ENCODE peak calls at places on chromosomes 13 and 19, in ten cellular contexts. One of them, this sample, is unnamed.

GRCh38 chr19:5131031-5131865 is 162.3 kb downstream of the KDM4B start:
- DNase-seq in epithelial cell of esophagus: no peak
- DNase-seq in HCEC 1CT: no peak
- DNase-seq in foreskin fibroblast: no peak
- DNase-seq in fibroblast of pulmonary artery: no peak
- DNase-seq in amniotic epithelial cell: no peak
- DNase-seq in neural progenitor cell: no peak
- DNase-seq in activated CD8-positive, alpha-beta T cell treated with anti-CD3 and anti-CD28 coated beads, Interleukin-2, amount 10 ng/mL, durations not matched to agents 7 days and 5 days: peak; percentile 59
- DNase-seq in suprapubic skin: no peak
- DNase-seq in heart right ventricle: no peak
- DNase-seq in this sample: peak; percentile 65

GRCh38 chr13:33251131-33251629 is 34.4 kb downstream of the STARD13 start:
- DNase-seq in amniotic epithelial cell: peak; percentile 82
- DNase-seq in foreskin fibroblast: peak; percentile 96
- DNase-seq in neural progenitor cell: no peak
- DNase-seq in suprapubic skin: no peak
- DNase-seq in epithelial cell of esophagus: peak; percentile 89
- DNase-seq in HCEC 1CT: peak; percentile 95
- DNase-seq in heart right ventricle: no peak
- DNase-seq in activated CD8-positive, alpha-beta T cell treated with anti-CD3 and anti-CD28 coated beads, Interleukin-2, amount 10 ng/mL, durations not matched to agents 7 days and 5 days: no peak
- DNase-seq in fibroblast of pulmonary artery: peak; percentile 91
- DNase-seq in this sample: no peak

GRCh38 chr19:3350014-3350663 is 16.2 kb upstream of the NFIC start:
- DNase-seq in suprapubic skin: no peak
- DNase-seq in foreskin fibroblast: peak; percentile 72
- DNase-seq in heart right ventricle: no peak
- DNase-seq in activated CD8-positive, alpha-beta T cell treated with anti-CD3 and anti-CD28 coated beads, Interleukin-2, amount 10 ng/mL, durations not matched to agents 7 days and 5 days: no peak
- DNase-seq in HCEC 1CT: no peak
- DNase-seq in neural progenitor cell: no peak
- DNase-seq in amniotic epithelial cell: no peak
- DNase-seq in fibroblast of pulmonary artery: no peak
- DNase-seq in epithelial cell of esophagus: peak; percentile 70
- DNase-seq in this sample: peak; percentile 64

GRCh38 chr19:47761566-47761965 is 16.2 kb downstream of the NOP53 start:
- DNase-seq in activated CD8-positive, alpha-beta T cell treated with anti-CD3 and anti-CD28 coated beads, Interleukin-2, amount 10 ng/mL, durations not matched to agents 7 days and 5 days: no peak
- DNase-seq in foreskin fibroblast: no peak
- DNase-seq in epithelial cell of esophagus: no peak
- DNase-seq in suprapubic skin: no peak
- DNase-seq in HCEC 1CT: no peak
- DNase-seq in amniotic epithelial cell: no peak
- DNase-seq in neural progenitor cell: no peak
- DNase-seq in heart right ventricle: no peak
- DNase-seq in fibroblast of pulmonary artery: no peak
- DNase-seq in this sample: no peak

GRCh38 chr19:5086232-5086631 is 117.3 kb downstream of the KDM4B start:
- DNase-seq in HCEC 1CT: no peak
- DNase-seq in activated CD8-positive, alpha-beta T cell treated with anti-CD3 and anti-CD28 coated beads, Interleukin-2, amount 10 ng/mL, durations not matched to agents 7 days and 5 days: no peak
- DNase-seq in fibroblast of pulmonary artery: no peak
- DNase-seq in epithelial cell of esophagus: no peak
- DNase-seq in amniotic epithelial cell: no peak
- DNase-seq in neural progenitor cell: no peak
- DNase-seq in suprapubic skin: no peak
- DNase-seq in heart right ventricle: no peak
- DNase-seq in foreskin fibroblast: no peak
- DNase-seq in this sample: no peak

GRCh38 chr19:1236566-1236965 is 1.2 kb downstream of the CBARP start:
- DNase-seq in amniotic epithelial cell: no peak
- DNase-seq in fibroblast of pulmonary artery: no peak
- DNase-seq in activated CD8-positive, alpha-beta T cell treated with anti-CD3 and anti-CD28 coated beads, Interleukin-2, amount 10 ng/mL, durations not matched to agents 7 days and 5 days: no peak
- DNase-seq in neural progenitor cell: peak; percentile 68
- DNase-seq in epithelial cell of esophagus: no peak
- DNase-seq in suprapubic skin: no peak
- DNase-seq in HCEC 1CT: no peak
- DNase-seq in heart right ventricle: no peak
- DNase-seq in foreskin fibroblast: no peak
- DNase-seq in this sample: no peak

GRCh38 chr19:41734585-41734984 is 20.7 kb upstream of the CEACAM6 start:
- DNase-seq in activated CD8-positive, alpha-beta T cell treated with anti-CD3 and anti-CD28 coated beads, Interleukin-2, amount 10 ng/mL, durations not matched to agents 7 days and 5 days: no peak
- DNase-seq in neural progenitor cell: no peak
- DNase-seq in fibroblast of pulmonary artery: no peak
- DNase-seq in foreskin fibroblast: no peak
- DNase-seq in epithelial cell of esophagus: peak; percentile 18
- DNase-seq in amniotic epithelial cell: no peak
- DNase-seq in HCEC 1CT: no peak
- DNase-seq in suprapubic skin: no peak
- DNase-seq in heart right ventricle: no peak
- DNase-seq in this sample: no peak

GRCh38 chr19:2602391-2603181 is 99.9 kb downstream of the GNG7 start:
- DNase-seq in HCEC 1CT: peak; percentile 78
- DNase-seq in activated CD8-positive, alpha-beta T cell treated with anti-CD3 and anti-CD28 coated beads, Interleukin-2, amount 10 ng/mL, durations not matched to agents 7 days and 5 days: no peak
- DNase-seq in foreskin fibroblast: peak; percentile 97
- DNase-seq in heart right ventricle: peak; percentile 83
- DNase-seq in neural progenitor cell: peak; percentile 80
- DNase-seq in epithelial cell of esophagus: peak; percentile 88
- DNase-seq in amniotic epithelial cell: peak; percentile 84
- DNase-seq in suprapubic skin: peak; percentile 92
- DNase-seq in fibroblast of pulmonary artery: peak; percentile 94
- DNase-seq in this sample: peak; percentile 91

GRCh38 chr19:13990085-13990484 is 16.0 kb downstream of the RFX1 start:
- DNase-seq in fibroblast of pulmonary artery: no peak
- DNase-seq in epithelial cell of esophagus: no peak
- DNase-seq in foreskin fibroblast: no peak
- DNase-seq in suprapubic skin: no peak
- DNase-seq in heart right ventricle: no peak
- DNase-seq in neural progenitor cell: no peak
- DNase-seq in amniotic epithelial cell: no peak
- DNase-seq in activated CD8-positive, alpha-beta T cell treated with anti-CD3 and anti-CD28 coated beads, Interleukin-2, amount 10 ng/mL, durations not matched to agents 7 days and 5 days: no peak
- DNase-seq in HCEC 1CT: no peak
- DNase-seq in this sample: no peak

GRCh38 chr13:95083758-95084157 is 217.5 kb downstream of the ABCC4 start:
- DNase-seq in epithelial cell of esophagus: peak; percentile 88
- DNase-seq in suprapubic skin: no peak
- DNase-seq in heart right ventricle: no peak
- DNase-seq in neural progenitor cell: no peak
- DNase-seq in activated CD8-positive, alpha-beta T cell treated with anti-CD3 and anti-CD28 coated beads, Interleukin-2, amount 10 ng/mL, durations not matched to agents 7 days and 5 days: no peak
- DNase-seq in fibroblast of pulmonary artery: peak; percentile 70
- DNase-seq in amniotic epithelial cell: peak; percentile 75
- DNase-seq in foreskin fibroblast: peak; percentile 83
- DNase-seq in HCEC 1CT: peak; percentile 89
- DNase-seq in this sample: no peak

GRCh38 chr19:43913383-43913782 is 21.7 kb downstream of the ZNF45 start:
- DNase-seq in amniotic epithelial cell: peak; percentile 31
- DNase-seq in suprapubic skin: no peak
- DNase-seq in fibroblast of pulmonary artery: no peak
- DNase-seq in neural progenitor cell: no peak
- DNase-seq in activated CD8-positive, alpha-beta T cell treated with anti-CD3 and anti-CD28 coated beads, Interleukin-2, amount 10 ng/mL, durations not matched to agents 7 days and 5 days: no peak
- DNase-seq in HCEC 1CT: no peak
- DNase-seq in foreskin fibroblast: no peak
- DNase-seq in epithelial cell of esophagus: no peak
- DNase-seq in heart right ventricle: no peak
- DNase-seq in this sample: no peak

GRCh38 chr13:93535256-93535655 is 308.6 kb downstream of the GPC6 start:
- DNase-seq in suprapubic skin: no peak
- DNase-seq in foreskin fibroblast: peak; percentile 69
- DNase-seq in activated CD8-positive, alpha-beta T cell treated with anti-CD3 and anti-CD28 coated beads, Interleukin-2, amount 10 ng/mL, durations not matched to agents 7 days and 5 days: no peak
- DNase-seq in epithelial cell of esophagus: peak; percentile 67
- DNase-seq in fibroblast of pulmonary artery: peak; percentile 30
- DNase-seq in amniotic epithelial cell: peak; percentile 71
- DNase-seq in HCEC 1CT: peak; percentile 77
- DNase-seq in heart right ventricle: no peak
- DNase-seq in neural progenitor cell: no peak
- DNase-seq in this sample: no peak

GRCh38 chr13:45361596-45362206 is 20.7 kb upstream of the TPT1 start:
- DNase-seq in epithelial cell of esophagus: peak; percentile 97
- DNase-seq in heart right ventricle: no peak
- DNase-seq in fibroblast of pulmonary artery: peak; percentile 38
- DNase-seq in amniotic epithelial cell: peak; percentile 24
- DNase-seq in activated CD8-positive, alpha-beta T cell treated with anti-CD3 and anti-CD28 coated beads, Interleukin-2, amount 10 ng/mL, durations not matched to agents 7 days and 5 days: no peak
- DNase-seq in neural progenitor cell: no peak
- DNase-seq in foreskin fibroblast: peak; percentile 81
- DNase-seq in suprapubic skin: no peak
- DNase-seq in HCEC 1CT: peak; percentile 22
- DNase-seq in this sample: no peak

GRCh38 chr19:14030997-14031718 is 404 bp upstream of the IL27RA start:
- DNase-seq in epithelial cell of esophagus: no peak
- DNase-seq in fibroblast of pulmonary artery: no peak
- DNase-seq in activated CD8-positive, alpha-beta T cell treated with anti-CD3 and anti-CD28 coated beads, Interleukin-2, amount 10 ng/mL, durations not matched to agents 7 days and 5 days: no peak
- DNase-seq in HCEC 1CT: no peak
- DNase-seq in neural progenitor cell: no peak
- DNase-seq in amniotic epithelial cell: no peak
- DNase-seq in foreskin fibroblast: no peak
- DNase-seq in heart right ventricle: no peak
- DNase-seq in suprapubic skin: no peak
- DNase-seq in this sample: no peak

GRCh38 chr13:60583911-60584753 is 187.1 kb downstream of the TDRD3 start:
- DNase-seq in foreskin fibroblast: peak; percentile 58
- DNase-seq in suprapubic skin: no peak
- DNase-seq in activated CD8-positive, alpha-beta T cell treated with anti-CD3 and anti-CD28 coated beads, Interleukin-2, amount 10 ng/mL, durations not matched to agents 7 days and 5 days: no peak
- DNase-seq in amniotic epithelial cell: peak; percentile 74
- DNase-seq in neural progenitor cell: peak; percentile 25
- DNase-seq in fibroblast of pulmonary artery: peak; percentile 66
- DNase-seq in epithelial cell of esophagus: peak; percentile 43
- DNase-seq in HCEC 1CT: peak; percentile 74
- DNase-seq in heart right ventricle: no peak
- DNase-seq in this sample: no peak

GRCh38 chr19:28420731-28421550 is 792.0 kb downstream of the UQCRFS1 start:
- DNase-seq in neural progenitor cell: no peak
- DNase-seq in HCEC 1CT: no peak
- DNase-seq in suprapubic skin: no peak
- DNase-seq in epithelial cell of esophagus: no peak
- DNase-seq in amniotic epithelial cell: peak; percentile 13
- DNase-seq in foreskin fibroblast: no peak
- DNase-seq in heart right ventricle: no peak
- DNase-seq in activated CD8-positive, alpha-beta T cell treated with anti-CD3 and anti-CD28 coated beads, Interleukin-2, amount 10 ng/mL, durations not matched to agents 7 days and 5 days: no peak
- DNase-seq in fibroblast of pulmonary artery: no peak
- DNase-seq in this sample: no peak

GRCh38 chr19:55149078-55150003 is at the start of gene TNNT1:
- DNase-seq in HCEC 1CT: no peak
- DNase-seq in suprapubic skin: no peak
- DNase-seq in foreskin fibroblast: peak; percentile 28
- DNase-seq in neural progenitor cell: peak; percentile 78
- DNase-seq in activated CD8-positive, alpha-beta T cell treated with anti-CD3 and anti-CD28 coated beads, Interleukin-2, amount 10 ng/mL, durations not matched to agents 7 days and 5 days: no peak
- DNase-seq in epithelial cell of esophagus: no peak
- DNase-seq in heart right ventricle: no peak
- DNase-seq in amniotic epithelial cell: no peak
- DNase-seq in fibroblast of pulmonary artery: no peak
- DNase-seq in this sample: no peak

GRCh38 chr13:39557285-39557955 is 45.6 kb downstream of the LHFPL6 start:
- DNase-seq in neural progenitor cell: no peak
- DNase-seq in foreskin fibroblast: no peak
- DNase-seq in suprapubic skin: no peak
- DNase-seq in HCEC 1CT: no peak
- DNase-seq in activated CD8-positive, alpha-beta T cell treated with anti-CD3 and anti-CD28 coated beads, Interleukin-2, amount 10 ng/mL, durations not matched to agents 7 days and 5 days: no peak
- DNase-seq in epithelial cell of esophagus: no peak
- DNase-seq in amniotic epithelial cell: no peak
- DNase-seq in heart right ventricle: no peak
- DNase-seq in fibroblast of pulmonary artery: no peak
- DNase-seq in this sample: no peak

GRCh38 chr19:47228937-47229673 is 1.9 kb downstream of the BBC3 start:
- DNase-seq in heart right ventricle: no peak
- DNase-seq in amniotic epithelial cell: peak; percentile 38
- DNase-seq in suprapubic skin: no peak
- DNase-seq in neural progenitor cell: peak; percentile 40
- DNase-seq in activated CD8-positive, alpha-beta T cell treated with anti-CD3 and anti-CD28 coated beads, Interleukin-2, amount 10 ng/mL, durations not matched to agents 7 days and 5 days: peak; percentile 53
- DNase-seq in fibroblast of pulmonary artery: peak; percentile 43
- DNase-seq in foreskin fibroblast: peak; percentile 61
- DNase-seq in epithelial cell of esophagus: peak; percentile 47
- DNase-seq in HCEC 1CT: no peak
- DNase-seq in this sample: no peak

GRCh38 chr19:44644391-44645016 is 794 bp downstream of the PVR start:
- DNase-seq in fibroblast of pulmonary artery: peak; percentile 37
- DNase-seq in foreskin fibroblast: peak; percentile 56
- DNase-seq in epithelial cell of esophagus: peak; percentile 69
- DNase-seq in HCEC 1CT: peak; percentile 31
- DNase-seq in heart right ventricle: no peak
- DNase-seq in amniotic epithelial cell: no peak
- DNase-seq in neural progenitor cell: peak; percentile 57
- DNase-seq in suprapubic skin: no peak
- DNase-seq in activated CD8-positive, alpha-beta T cell treated with anti-CD3 and anti-CD28 coated beads, Interleukin-2, amount 10 ng/mL, durations not matched to agents 7 days and 5 days: no peak
- DNase-seq in this sample: peak; percentile 39

This sample was measured in thyroid gland.